ENCODE peak calls at places on chromosomes 16 and 17, in five cellular contexts. R is HS-5, L is activated T-helper 1 cell treated with Interleukin-2 at 50 U/mL for 16 hours, P is hippocampal formation, Y is hepatic stellate cell. U is an unnamed sample.

GRCh38 chr16:11145173-11145820 is 110.7 kb downstream of the SOCS1 start:
- DNase-seq in P (no peak), L (no peak), R (no peak), Y (no peak), U (no peak)

GRCh38 chr17:37088459-37088858 is 139.7 kb downstream of the AATF start:
- DNase-seq in Y (no peak), R (no peak), P (no peak), L (no peak), U (no peak)

GRCh38 chr16:81486555-81487061 is 42.0 kb downstream of the CMIP start:
- DNase-seq in Y (no peak), L (no peak), R (no peak), P (no peak), U (no peak)

GRCh38 chr16:2194852-2195315 is 1.5 kb downstream of the CASKIN1 start:
- DNase-seq in R (no peak), Y (no peak), L (peak), P (no peak), U (peak)

GRCh38 chr17:72515291-72516065 is 394.7 kb downstream of the SOX9 start:
- DNase-seq in P (no peak), R (no peak), L (no peak), Y (peak), U (no peak)

GRCh38 chr16:87506423-87507350 is 13.9 kb upstream of the ZCCHC14 start:
- DNase-seq in R (no peak), L (no peak), P (no peak), Y (no peak), U (no peak)

GRCh38 chr17:68611353-68612227 is 10.4 kb upstream of the FAM20A start:
- DNase-seq in R (no peak), Y (no peak), P (no peak), L (no peak), U (no peak)

GRCh38 chr17:49260011-49260921 is 29.7 kb upstream of the PHOSPHO1 start:
- DNase-seq in Y (peak), P (no peak), R (peak), L (peak), U (peak)

GRCh38 chr16:87812200-87812656 is 46.4 kb upstream of the KLHDC4 start:
- DNase-seq in Y (no peak), R (no peak), L (no peak), P (no peak), U (no peak)

U was measured in GM23338.